ENCODE peak calls at places on chromosomes 1 and 21, in eight cellular contexts. One of them, this sample, is unnamed.

GRCh38 chr1:109783436-109783835 is 19.7 kb upstream of the EPS8L3 start:
- DNase-seq in uterus: no peak
- DNase-seq in HepG2: no peak
- DNase-seq in colonic mucosa: no peak
- DNase-seq in mammary epithelial cell: peak; percentile 80
- DNase-seq in lower lobe of right lung: peak; percentile 57
- DNase-seq in stomach: peak; percentile 67
- DNase-seq in BE2C: no peak
- DNase-seq in this sample: peak; percentile 31

GRCh38 chr1:160752926-160753325 is 13.9 kb downstream of the SLAMF7 start:
- DNase-seq in uterus: no peak
- DNase-seq in HepG2: no peak
- DNase-seq in colonic mucosa: no peak
- DNase-seq in mammary epithelial cell: no peak
- DNase-seq in lower lobe of right lung: no peak
- DNase-seq in stomach: no peak
- DNase-seq in BE2C: no peak
- DNase-seq in this sample: no peak

GRCh38 chr21:38321568-38321967 is 64.8 kb downstream of the KCNJ15 start:
- DNase-seq in uterus: no peak
- DNase-seq in HepG2: no peak
- DNase-seq in colonic mucosa: no peak
- DNase-seq in mammary epithelial cell: no peak
- DNase-seq in lower lobe of right lung: no peak
- DNase-seq in stomach: no peak
- DNase-seq in BE2C: no peak
- DNase-seq in this sample: no peak

GRCh38 chr21:35585155-35585554 is 475.2 kb downstream of the SETD4 start:
- DNase-seq in uterus: no peak
- DNase-seq in HepG2: no peak
- DNase-seq in colonic mucosa: no peak
- DNase-seq in mammary epithelial cell: no peak
- DNase-seq in lower lobe of right lung: no peak
- DNase-seq in stomach: no peak
- DNase-seq in BE2C: no peak
- DNase-seq in this sample: no peak

GRCh38 chr21:35943752-35944151 is 116.6 kb downstream of the SETD4 start:
- DNase-seq in uterus: no peak
- DNase-seq in HepG2: no peak
- DNase-seq in colonic mucosa: no peak
- DNase-seq in mammary epithelial cell: no peak
- DNase-seq in lower lobe of right lung: no peak
- DNase-seq in stomach: no peak
- DNase-seq in BE2C: no peak
- DNase-seq in this sample: no peak

GRCh38 chr1:15207031-15207828 is 39.8 kb upstream of the FHAD1 start:
- DNase-seq in uterus: no peak
- DNase-seq in HepG2: no peak
- DNase-seq in colonic mucosa: no peak
- DNase-seq in mammary epithelial cell: no peak
- DNase-seq in lower lobe of right lung: no peak
- DNase-seq in stomach: peak; percentile 49
- DNase-seq in BE2C: no peak
- DNase-seq in this sample: no peak

GRCh38 chr1:60487953-60488352 is 414.4 kb upstream of the C1orf87 start:
- DNase-seq in uterus: no peak
- DNase-seq in HepG2: no peak
- DNase-seq in colonic mucosa: no peak
- DNase-seq in mammary epithelial cell: no peak
- DNase-seq in lower lobe of right lung: no peak
- DNase-seq in stomach: no peak
- DNase-seq in BE2C: no peak
- DNase-seq in this sample: no peak

GRCh38 chr1:83058327-83058726 is 940.6 kb downstream of the TTLL7 start:
- DNase-seq in uterus: no peak
- DNase-seq in HepG2: no peak
- DNase-seq in colonic mucosa: no peak
- DNase-seq in mammary epithelial cell: no peak
- DNase-seq in lower lobe of right lung: no peak
- DNase-seq in stomach: no peak
- DNase-seq in BE2C: no peak
- DNase-seq in this sample: no peak

GRCh38 chr1:31984419-31985347 is 29.0 kb upstream of the KHDRBS1 start:
- DNase-seq in uterus: no peak
- DNase-seq in HepG2: no peak
- DNase-seq in colonic mucosa: no peak
- DNase-seq in mammary epithelial cell: peak; percentile 65
- DNase-seq in lower lobe of right lung: no peak
- DNase-seq in stomach: no peak
- DNase-seq in BE2C: no peak
- DNase-seq in this sample: no peak

GRCh38 chr1:43373034-43373940 is 5.5 kb upstream of the ELOVL1 start:
- DNase-seq in uterus: no peak
- DNase-seq in HepG2: no peak
- DNase-seq in colonic mucosa: no peak
- DNase-seq in mammary epithelial cell: peak; percentile 92
- DNase-seq in lower lobe of right lung: no peak
- DNase-seq in stomach: no peak
- DNase-seq in BE2C: no peak
- DNase-seq in this sample: no peak

GRCh38 chr1:167344112-167344511 is 123.4 kb downstream of the POU2F1 start:
- DNase-seq in uterus: no peak
- DNase-seq in HepG2: no peak
- DNase-seq in colonic mucosa: no peak
- DNase-seq in mammary epithelial cell: no peak
- DNase-seq in lower lobe of right lung: no peak
- DNase-seq in stomach: no peak
- DNase-seq in BE2C: no peak
- DNase-seq in this sample: no peak

GRCh38 chr1:167344605-167345385 is 124.1 kb downstream of the POU2F1 start:
- DNase-seq in uterus: no peak
- DNase-seq in HepG2: no peak
- DNase-seq in colonic mucosa: no peak
- DNase-seq in mammary epithelial cell: no peak
- DNase-seq in lower lobe of right lung: no peak
- DNase-seq in stomach: no peak
- DNase-seq in BE2C: no peak
- DNase-seq in this sample: no peak

GRCh38 chr1:167345386-167345733 is 124.7 kb downstream of the POU2F1 start:
- DNase-seq in uterus: no peak
- DNase-seq in HepG2: no peak
- DNase-seq in colonic mucosa: no peak
- DNase-seq in mammary epithelial cell: no peak
- DNase-seq in lower lobe of right lung: no peak
- DNase-seq in stomach: no peak
- DNase-seq in BE2C: no peak
- DNase-seq in this sample: no peak

GRCh38 chr1:167339405-167339804 is 118.7 kb downstream of the POU2F1 start:
- DNase-seq in uterus: no peak
- DNase-seq in HepG2: no peak
- DNase-seq in colonic mucosa: no peak
- DNase-seq in mammary epithelial cell: no peak
- DNase-seq in lower lobe of right lung: no peak
- DNase-seq in stomach: no peak
- DNase-seq in BE2C: no peak
- DNase-seq in this sample: no peak

GRCh38 chr1:167342846-167343245 is 122.2 kb downstream of the POU2F1 start:
- DNase-seq in uterus: no peak
- DNase-seq in HepG2: peak; percentile 19
- DNase-seq in colonic mucosa: no peak
- DNase-seq in mammary epithelial cell: no peak
- DNase-seq in lower lobe of right lung: no peak
- DNase-seq in stomach: no peak
- DNase-seq in BE2C: no peak
- DNase-seq in this sample: no peak
- TF ChIP-seq CTCF in uterus: no peak
- TF ChIP-seq CTCF in HepG2: peak; percentile 47
- TF ChIP-seq CTCF in colonic mucosa: no peak
- TF ChIP-seq CTCF in mammary epithelial cell: peak; percentile 46
- TF ChIP-seq CTCF in lower lobe of right lung: peak; percentile 19
- TF ChIP-seq CTCF in stomach: no peak
- TF ChIP-seq CTCF in BE2C: peak; percentile 39
- TF ChIP-seq CTCF in this sample: no peak

GRCh38 chr1:164785841-164786534 is 227.0 kb downstream of the PBX1 start:
- DNase-seq in uterus: no peak
- DNase-seq in HepG2: no peak
- DNase-seq in colonic mucosa: no peak
- DNase-seq in mammary epithelial cell: peak; percentile 58
- DNase-seq in lower lobe of right lung: no peak
- DNase-seq in stomach: no peak
- DNase-seq in BE2C: no peak
- DNase-seq in this sample: peak; percentile 50
- H3K4me1 ChIP-seq in uterus: peaks cover 30% of the 10 kb centered on the region
- H3K4me1 ChIP-seq in HepG2: no peaks in the 10 kb centered on the region
- H3K4me1 ChIP-seq in colonic mucosa: peaks cover 5% of the 10 kb centered on the region
- H3K4me1 ChIP-seq in mammary epithelial cell: peaks cover 27% of the 10 kb centered on the region
- H3K4me1 ChIP-seq in lower lobe of right lung: peaks cover 38% of the 10 kb centered on the region
- H3K4me1 ChIP-seq in stomach: peaks cover 30% of the 10 kb centered on the region
- H3K4me1 ChIP-seq in BE2C: no peaks in the 10 kb centered on the region
- H3K4me1 ChIP-seq in this sample: peaks cover 62% of the 10 kb centered on the region

GRCh38 chr1:205918955-205919746 is 24.1 kb downstream of the SLC26A9 start:
- DNase-seq in uterus: peak; percentile 69
- DNase-seq in HepG2: peak; percentile 52
- DNase-seq in colonic mucosa: peak; percentile 75
- DNase-seq in mammary epithelial cell: peak; percentile 66
- DNase-seq in lower lobe of right lung: peak; percentile 73
- DNase-seq in stomach: peak; percentile 85
- DNase-seq in BE2C: peak; percentile 75
- DNase-seq in this sample: peak; percentile 84
- TF ChIP-seq CTCF in uterus: peak; percentile 85
- TF ChIP-seq CTCF in HepG2: peak; percentile 91
- TF ChIP-seq CTCF in colonic mucosa: peak; percentile 89
- TF ChIP-seq CTCF in mammary epithelial cell: peak; percentile 93
- TF ChIP-seq CTCF in lower lobe of right lung: peak; percentile 94
- TF ChIP-seq CTCF in stomach: peak; percentile 77
- TF ChIP-seq CTCF in BE2C: peak; percentile 94
- TF ChIP-seq CTCF in this sample: peak; percentile 73

DNA sequence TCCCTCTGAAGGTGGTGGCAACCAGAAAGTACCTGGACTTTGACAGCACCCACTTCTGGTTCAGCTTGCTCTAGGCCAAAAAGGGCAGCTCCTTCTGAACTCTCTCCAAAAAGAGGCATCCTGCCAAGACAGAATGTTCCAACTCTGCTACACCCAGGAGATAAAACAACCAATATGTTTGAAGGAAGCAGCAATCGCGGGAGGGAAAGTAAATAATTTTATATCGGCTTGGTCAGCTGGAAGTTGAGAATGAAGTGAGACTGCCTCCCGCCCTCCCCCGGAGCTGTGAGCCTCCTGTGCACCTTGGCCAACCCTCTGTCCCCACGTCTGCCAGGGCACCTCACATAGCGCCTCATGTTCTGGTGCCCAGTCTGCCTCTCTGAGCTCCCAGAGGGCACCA is 130.3 kb upstream of the ATP1A1 start:
- DNase-seq in uterus: no peak
- DNase-seq in HepG2: no peak
- DNase-seq in colonic mucosa: peak; percentile 88
- DNase-seq in mammary epithelial cell: no peak
- DNase-seq in lower lobe of right lung: peak; percentile 52
- DNase-seq in stomach: peak; percentile 72
- DNase-seq in BE2C: no peak
- DNase-seq in this sample: peak; percentile 20
- H3K4me1 ChIP-seq in uterus: no peaks in the 10 kb centered on the region
- H3K4me1 ChIP-seq in HepG2: no peaks in the 10 kb centered on the region
- H3K4me1 ChIP-seq in colonic mucosa: no peaks in the 10 kb centered on the region
- H3K4me1 ChIP-seq in mammary epithelial cell: no peaks in the 10 kb centered on the region
- H3K4me1 ChIP-seq in lower lobe of right lung: peaks cover 14% of the 10 kb centered on the region
- H3K4me1 ChIP-seq in stomach: peaks cover 19% of the 10 kb centered on the region
- H3K4me1 ChIP-seq in BE2C: no peaks in the 10 kb centered on the region
- H3K4me1 ChIP-seq in this sample: peaks cover 12% of the 10 kb centered on the region

GRCh38 chr1:197775282-197776262 is at the start of gene DENND1B:
- DNase-seq in uterus: peak; percentile 43
- DNase-seq in HepG2: peak; percentile 52
- DNase-seq in colonic mucosa: peak; percentile 87
- DNase-seq in mammary epithelial cell: peak; percentile 69
- DNase-seq in lower lobe of right lung: peak; percentile 93
- DNase-seq in stomach: peak; percentile 86
- DNase-seq in BE2C: peak; percentile 80
- DNase-seq in this sample: peak; percentile 84
- TF ChIP-seq CTCF in uterus: no peak
- TF ChIP-seq CTCF in HepG2: peak; percentile 40
- TF ChIP-seq CTCF in colonic mucosa: no peak
- TF ChIP-seq CTCF in mammary epithelial cell: peak; percentile 22
- TF ChIP-seq CTCF in lower lobe of right lung: peak; percentile 12
- TF ChIP-seq CTCF in stomach: no peak
- TF ChIP-seq CTCF in BE2C: no peak
- TF ChIP-seq CTCF in this sample: no peak

GRCh38 chr1:208157769-208158168 is 86.4 kb downstream of the PLXNA2 start:
- DNase-seq in uterus: no peak
- DNase-seq in HepG2: no peak
- DNase-seq in colonic mucosa: no peak
- DNase-seq in mammary epithelial cell: no peak
- DNase-seq in lower lobe of right lung: no peak
- DNase-seq in stomach: no peak
- DNase-seq in BE2C: no peak
- DNase-seq in this sample: no peak
- H3K4me1 ChIP-seq in uterus: peaks cover 19% of the 10 kb centered on the region
- H3K4me1 ChIP-seq in HepG2: peaks cover 60% of the 10 kb centered on the region
- H3K4me1 ChIP-seq in colonic mucosa: peaks cover 4% of the 10 kb centered on the region
- H3K4me1 ChIP-seq in mammary epithelial cell: no peaks in the 10 kb centered on the region
- H3K4me1 ChIP-seq in lower lobe of right lung: peaks cover 80% of the 10 kb centered on the region
- H3K4me1 ChIP-seq in stomach: peaks cover 52% of the 10 kb centered on the region
- H3K4me1 ChIP-seq in BE2C: peaks cover 34% of the 10 kb centered on the region
- H3K4me1 ChIP-seq in this sample: peaks cover 33% of the 10 kb centered on the region

This sample was measured in pancreas.